ENCODE peak calls at places on chromosomes 13 and 19, in seven cellular contexts. One of them, this sample, is unnamed.

GRCh38 chr19:5128932-5129389 is 160.0 kb downstream of the KDM4B start:
- DNase-seq in AG04450: no peak
- DNase-seq in osteoblast: no peak
- DNase-seq in bronchial epithelial cell: no peak
- DNase-seq in choroid plexus epithelial cell: peak; percentile 81
- DNase-seq in AG10803: no peak
- DNase-seq in PC-3: no peak
- DNase-seq in this sample: no peak

GRCh38 chr13:33367931-33368330 is 82.4 kb upstream of the STARD13 start:
- DNase-seq in AG04450: no peak
- DNase-seq in osteoblast: no peak
- DNase-seq in bronchial epithelial cell: no peak
- DNase-seq in choroid plexus epithelial cell: no peak
- DNase-seq in AG10803: no peak
- DNase-seq in PC-3: no peak
- DNase-seq in this sample: no peak

GRCh38 chr13:97344250-97345175 is 89.5 kb upstream of the RAP2A start:
- DNase-seq in AG04450: no peak
- DNase-seq in osteoblast: peak; percentile 91
- DNase-seq in bronchial epithelial cell: peak; percentile 58
- DNase-seq in choroid plexus epithelial cell: peak; percentile 81
- DNase-seq in AG10803: peak; percentile 64
- DNase-seq in PC-3: peak; percentile 68
- DNase-seq in this sample: no peak

GRCh38 chr13:113635048-113635420 is 23.0 kb downstream of the ATP4B start:
- DNase-seq in AG04450: no peak
- DNase-seq in osteoblast: no peak
- DNase-seq in bronchial epithelial cell: no peak
- DNase-seq in choroid plexus epithelial cell: no peak
- DNase-seq in AG10803: no peak
- DNase-seq in PC-3: no peak
- DNase-seq in this sample: no peak

GRCh38 chr19:44734357-44734756 is 14.2 kb upstream of the BCL3 start:
- DNase-seq in AG04450: no peak
- DNase-seq in osteoblast: no peak
- DNase-seq in bronchial epithelial cell: no peak
- DNase-seq in choroid plexus epithelial cell: no peak
- DNase-seq in AG10803: no peak
- DNase-seq in PC-3: no peak
- DNase-seq in this sample: no peak

GRCh38 chr19:1425102-1425842 is 12.9 kb upstream of the RPS15 start:
- DNase-seq in AG04450: no peak
- DNase-seq in osteoblast: peak; percentile 86
- DNase-seq in bronchial epithelial cell: peak; percentile 75
- DNase-seq in choroid plexus epithelial cell: no peak
- DNase-seq in AG10803: no peak
- DNase-seq in PC-3: no peak
- DNase-seq in this sample: no peak

GRCh38 chr13:27969073-27969865 is at the start of gene CDX2:
- DNase-seq in AG04450: no peak
- DNase-seq in osteoblast: peak; percentile 85
- DNase-seq in bronchial epithelial cell: no peak
- DNase-seq in choroid plexus epithelial cell: no peak
- DNase-seq in AG10803: no peak
- DNase-seq in PC-3: no peak
- DNase-seq in this sample: no peak

GRCh38 chr19:1089891-1090290 is 5.3 kb downstream of the POLR2E start:
- DNase-seq in AG04450: no peak
- DNase-seq in osteoblast: no peak
- DNase-seq in bronchial epithelial cell: no peak
- DNase-seq in choroid plexus epithelial cell: no peak
- DNase-seq in AG10803: no peak
- DNase-seq in PC-3: no peak
- DNase-seq in this sample: no peak

GRCh38 chr19:36686365-36687213 is 823 bp upstream of the ZNF567 start:
- DNase-seq in AG04450: no peak
- DNase-seq in osteoblast: peak; percentile 79
- DNase-seq in bronchial epithelial cell: peak; percentile 6
- DNase-seq in choroid plexus epithelial cell: peak; percentile 13
- DNase-seq in AG10803: no peak
- DNase-seq in PC-3: peak; percentile 2
- DNase-seq in this sample: no peak

GRCh38 chr19:47661571-47661970 is 51.7 kb upstream of the EHD2 start:
- DNase-seq in AG04450: no peak
- DNase-seq in osteoblast: no peak
- DNase-seq in bronchial epithelial cell: no peak
- DNase-seq in choroid plexus epithelial cell: no peak
- DNase-seq in AG10803: peak; percentile 13
- DNase-seq in PC-3: no peak
- DNase-seq in this sample: no peak

GRCh38 chr13:48304132-48304876 is 753 bp downstream of the RB1 start:
- DNase-seq in AG04450: peak; percentile 7
- DNase-seq in osteoblast: peak; percentile 87
- DNase-seq in bronchial epithelial cell: peak; percentile 26
- DNase-seq in choroid plexus epithelial cell: peak; percentile 63
- DNase-seq in AG10803: peak; percentile 52
- DNase-seq in PC-3: peak; percentile 29
- DNase-seq in this sample: peak; percentile 17

GRCh38 chr13:50527612-50528509 is 315.6 kb downstream of the DLEU7 start:
- DNase-seq in AG04450: no peak
- DNase-seq in osteoblast: no peak
- DNase-seq in bronchial epithelial cell: peak; percentile 38
- DNase-seq in choroid plexus epithelial cell: no peak
- DNase-seq in AG10803: peak; percentile 52
- DNase-seq in PC-3: no peak
- DNase-seq in this sample: no peak

GRCh38 chr13:43664700-43665191 is 122.0 kb downstream of the ENOX1 start:
- DNase-seq in AG04450: peak; percentile 37
- DNase-seq in osteoblast: no peak
- DNase-seq in bronchial epithelial cell: peak; percentile 41
- DNase-seq in choroid plexus epithelial cell: peak; percentile 82
- DNase-seq in AG10803: peak; percentile 67
- DNase-seq in PC-3: peak; percentile 69
- DNase-seq in this sample: peak; percentile 12

GRCh38 chr19:30580673-30581072 is 208.5 kb downstream of the ZNF536 start:
- DNase-seq in AG04450: no peak
- DNase-seq in osteoblast: no peak
- DNase-seq in bronchial epithelial cell: no peak
- DNase-seq in choroid plexus epithelial cell: no peak
- DNase-seq in AG10803: no peak
- DNase-seq in PC-3: no peak
- DNase-seq in this sample: no peak

GRCh38 chr13:80338781-80339577 is 1.9 kb downstream of the SPRY2 start:
- DNase-seq in AG04450: peak; percentile 56
- DNase-seq in osteoblast: peak; percentile 92
- DNase-seq in bronchial epithelial cell: peak; percentile 55
- DNase-seq in choroid plexus epithelial cell: peak; percentile 87
- DNase-seq in AG10803: peak; percentile 86
- DNase-seq in PC-3: peak; percentile 56
- DNase-seq in this sample: no peak

GRCh38 chr19:35347171-35347929 is at the start of gene FFAR1:
- DNase-seq in AG04450: no peak
- DNase-seq in osteoblast: no peak
- DNase-seq in bronchial epithelial cell: no peak
- DNase-seq in choroid plexus epithelial cell: no peak
- DNase-seq in AG10803: no peak
- DNase-seq in PC-3: no peak
- DNase-seq in this sample: no peak

GRCh38 chr13:52615817-52616216 is 26.4 kb upstream of the HNRNPA1L2 start:
- DNase-seq in AG04450: no peak
- DNase-seq in osteoblast: peak; percentile 29
- DNase-seq in bronchial epithelial cell: no peak
- DNase-seq in choroid plexus epithelial cell: no peak
- DNase-seq in AG10803: no peak
- DNase-seq in PC-3: no peak
- DNase-seq in this sample: no peak

GRCh38 chr19:21127898-21128297 is 13.9 kb upstream of the ZNF431 start:
- DNase-seq in AG04450: no peak
- DNase-seq in osteoblast: no peak
- DNase-seq in bronchial epithelial cell: no peak
- DNase-seq in choroid plexus epithelial cell: no peak
- DNase-seq in AG10803: no peak
- DNase-seq in PC-3: no peak
- DNase-seq in this sample: no peak

GRCh38 chr13:91115776-91116175 is 231.7 kb upstream of the MIR17HG start:
- DNase-seq in AG04450: no peak
- DNase-seq in osteoblast: no peak
- DNase-seq in bronchial epithelial cell: no peak
- DNase-seq in choroid plexus epithelial cell: no peak
- DNase-seq in AG10803: no peak
- DNase-seq in PC-3: no peak
- DNase-seq in this sample: no peak

GRCh38 chr13:91112191-91112579 is 235.3 kb upstream of the MIR17HG start:
- DNase-seq in AG04450: no peak
- DNase-seq in osteoblast: no peak
- DNase-seq in bronchial epithelial cell: no peak
- DNase-seq in choroid plexus epithelial cell: no peak
- DNase-seq in AG10803: no peak
- DNase-seq in PC-3: no peak
- DNase-seq in this sample: no peak

GRCh38 chr13:91112878-91113277 is 234.6 kb upstream of the MIR17HG start:
- DNase-seq in AG04450: no peak
- DNase-seq in osteoblast: no peak
- DNase-seq in bronchial epithelial cell: no peak
- DNase-seq in choroid plexus epithelial cell: no peak
- DNase-seq in AG10803: no peak
- DNase-seq in PC-3: no peak
- DNase-seq in this sample: no peak

GRCh38 chr13:91108315-91108714 is 239.2 kb upstream of the MIR17HG start:
- DNase-seq in AG04450: no peak
- DNase-seq in osteoblast: no peak
- DNase-seq in bronchial epithelial cell: no peak
- DNase-seq in choroid plexus epithelial cell: no peak
- DNase-seq in AG10803: no peak
- DNase-seq in PC-3: no peak
- DNase-seq in this sample: no peak

GRCh38 chr13:91111476-91112190 is 235.9 kb upstream of the MIR17HG start:
- DNase-seq in AG04450: no peak
- DNase-seq in osteoblast: no peak
- DNase-seq in bronchial epithelial cell: no peak
- DNase-seq in choroid plexus epithelial cell: no peak
- DNase-seq in AG10803: no peak
- DNase-seq in PC-3: no peak
- DNase-seq in this sample: no peak
- H3K4me3 ChIP-seq in AG04450: no peak overlapping the region
- H3K4me3 ChIP-seq in osteoblast: no peak overlapping the region
- H3K4me3 ChIP-seq in bronchial epithelial cell: no peak overlapping the region
- H3K4me3 ChIP-seq in choroid plexus epithelial cell: no peak overlapping the region
- H3K4me3 ChIP-seq in AG10803: no peak overlapping the region
- H3K4me3 ChIP-seq in PC-3: no peak overlapping the region
- H3K4me3 ChIP-seq in this sample: no peak overlapping the region

DNA sequence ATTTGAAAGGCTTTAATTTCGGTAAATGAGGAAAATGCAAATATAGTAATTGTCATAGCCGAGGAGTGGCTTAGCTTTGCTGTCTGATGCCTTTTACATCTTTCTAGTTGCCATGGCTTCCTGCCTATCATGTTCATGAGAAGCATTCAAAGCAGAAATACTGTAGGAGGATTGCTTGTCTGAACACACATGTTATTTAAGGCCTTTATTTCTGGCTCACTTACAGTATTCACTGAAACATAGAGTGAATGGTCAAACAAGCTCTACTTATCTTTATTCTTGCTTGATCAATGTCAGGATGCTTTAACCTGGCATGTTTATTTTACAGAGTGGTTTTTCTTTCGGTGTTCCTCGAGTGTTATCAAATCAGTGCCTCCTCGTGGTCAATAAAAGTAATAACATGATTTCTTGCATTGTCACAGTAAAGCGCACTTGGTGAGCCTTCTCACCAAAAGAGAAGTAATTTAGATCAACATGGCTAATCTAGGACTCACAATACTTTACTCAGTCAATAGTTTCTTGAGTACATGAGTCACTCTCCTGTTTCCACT is 73.5 kb upstream of the PCDH17 start:
- DNase-seq in AG04450: no peak
- DNase-seq in osteoblast: no peak
- DNase-seq in bronchial epithelial cell: peak; percentile 25
- DNase-seq in choroid plexus epithelial cell: peak; percentile 1
- DNase-seq in AG10803: no peak
- DNase-seq in PC-3: peak; percentile 6
- DNase-seq in this sample: no peak
- TF ChIP-seq CTCF in AG04450: no peak
- TF ChIP-seq CTCF in osteoblast: no peak
- TF ChIP-seq CTCF in bronchial epithelial cell: peak; percentile 17
- TF ChIP-seq CTCF in choroid plexus epithelial cell: no peak
- TF ChIP-seq CTCF in AG10803: no peak
- TF ChIP-seq CTCF in PC-3: peak; percentile 32
- TF ChIP-seq CTCF in this sample: no peak

GRCh38 chr19:41903161-41903953 is 20.4 kb downstream of the ARHGEF1 start:
- DNase-seq in AG04450: no peak
- DNase-seq in osteoblast: no peak
- DNase-seq in bronchial epithelial cell: no peak
- DNase-seq in choroid plexus epithelial cell: no peak
- DNase-seq in AG10803: no peak
- DNase-seq in PC-3: no peak
- DNase-seq in this sample: no peak

GRCh38 chr19:41906271-41906670 is 22.0 kb downstream of the ERFL start:
- DNase-seq in AG04450: no peak
- DNase-seq in osteoblast: no peak
- DNase-seq in bronchial epithelial cell: no peak
- DNase-seq in choroid plexus epithelial cell: no peak
- DNase-seq in AG10803: no peak
- DNase-seq in PC-3: no peak
- DNase-seq in this sample: no peak

GRCh38 chr19:41906916-41907680 is 21.2 kb downstream of the ERFL start:
- DNase-seq in AG04450: no peak
- DNase-seq in osteoblast: no peak
- DNase-seq in bronchial epithelial cell: no peak
- DNase-seq in choroid plexus epithelial cell: no peak
- DNase-seq in AG10803: no peak
- DNase-seq in PC-3: no peak
- DNase-seq in this sample: no peak

GRCh38 chr19:41904118-41904870 is 21.3 kb downstream of the ARHGEF1 start:
- DNase-seq in AG04450: no peak
- DNase-seq in osteoblast: no peak
- DNase-seq in bronchial epithelial cell: peak; percentile 63
- DNase-seq in choroid plexus epithelial cell: no peak
- DNase-seq in AG10803: no peak
- DNase-seq in PC-3: peak; percentile 81
- DNase-seq in this sample: no peak

GRCh38 chr19:41905273-41906002 is 22.5 kb downstream of the ARHGEF1 start:
- DNase-seq in AG04450: no peak
- DNase-seq in osteoblast: no peak
- DNase-seq in bronchial epithelial cell: no peak
- DNase-seq in choroid plexus epithelial cell: no peak
- DNase-seq in AG10803: no peak
- DNase-seq in PC-3: no peak
- DNase-seq in this sample: no peak
- H3K4me3 ChIP-seq in AG04450: no peak overlapping the region
- H3K4me3 ChIP-seq in osteoblast: no peak overlapping the region
- H3K4me3 ChIP-seq in bronchial epithelial cell: no peak overlapping the region
- H3K4me3 ChIP-seq in choroid plexus epithelial cell: no peak overlapping the region
- H3K4me3 ChIP-seq in AG10803: no peak overlapping the region
- H3K4me3 ChIP-seq in PC-3: no peak overlapping the region
- H3K4me3 ChIP-seq in this sample: no peak overlapping the region

DNA sequence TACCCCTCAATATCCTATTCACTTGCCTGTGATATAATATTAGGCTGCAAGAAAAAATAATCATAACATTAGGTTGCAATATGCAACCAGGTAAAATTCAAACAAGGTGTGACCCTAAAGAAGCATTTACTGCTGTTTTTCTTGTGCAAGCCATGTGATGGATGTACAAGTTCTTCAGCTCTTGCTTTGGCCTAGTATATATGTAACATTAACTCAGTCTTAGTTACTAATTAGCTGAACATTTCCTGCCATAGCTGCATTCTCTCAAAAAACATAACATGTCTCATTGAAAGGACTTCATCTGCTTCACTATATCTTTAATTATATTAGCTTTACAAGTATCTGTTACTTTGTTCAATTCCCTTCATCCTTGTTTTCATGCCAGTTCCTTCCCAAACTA is 406.8 kb upstream of the HTR2A start:
- DNase-seq in AG04450: no peak
- DNase-seq in osteoblast: no peak
- DNase-seq in bronchial epithelial cell: no peak
- DNase-seq in choroid plexus epithelial cell: no peak
- DNase-seq in AG10803: no peak
- DNase-seq in PC-3: no peak
- DNase-seq in this sample: no peak
- TF ChIP-seq CTCF in AG04450: no peak
- TF ChIP-seq CTCF in osteoblast: no peak
- TF ChIP-seq CTCF in bronchial epithelial cell: no peak
- TF ChIP-seq CTCF in choroid plexus epithelial cell: no peak
- TF ChIP-seq CTCF in AG10803: no peak
- TF ChIP-seq CTCF in PC-3: no peak
- TF ChIP-seq CTCF in this sample: no peak